ENCODE peak calls at places on chromosome 13, in eight cellular contexts. C, H, J, X, L, B, O and M are unnamed samples.

GRCh38 chr13:80802946-80803345 is 462.0 kb upstream of the SPRY2 start:
- DNase-seq in C (peak), H (no peak), J (no peak), X (no peak), L (no peak), B (no peak), O (no peak), M (no peak)

GRCh38 chr13:19074519-19074918 is 107.1 kb downstream of the TUBA3C start:
- DNase-seq in C (no peak), H (no peak), J (no peak), X (no peak), L (no peak), B (no peak), O (no peak), M (no peak)

GRCh38 chr13:22110368-22110767 is 439.5 kb downstream of the FGF9 start:
- DNase-seq in C (no peak), H (no peak), J (peak), X (no peak), L (no peak), B (no peak), O (no peak), M (no peak)

GRCh38 chr13:111584101-111584500 is 263.7 kb downstream of the TEX29 start:
- DNase-seq in C (no peak), H (no peak), J (peak), X (no peak), L (no peak), B (peak), O (no peak), M (no peak)

GRCh38 chr13:113647351-113648217 is 10.4 kb downstream of the ATP4B start:
- DNase-seq in C (no peak), H (no peak), J (peak), X (peak), L (no peak), B (peak), O (peak), M (no peak)

GRCh38 chr13:48403151-48403631 is 9.7 kb downstream of the LPAR6 start:
- DNase-seq in C (no peak), H (no peak), J (no peak), X (no peak), L (no peak), B (no peak), O (no peak), M (no peak)

GRCh38 chr13:37701972-37702371 is 103.4 kb upstream of the POSTN start:
- DNase-seq in C (no peak), H (no peak), J (no peak), X (peak), L (no peak), B (no peak), O (no peak), M (no peak)

GRCh38 chr13:97058417-97058816 is 64.1 kb upstream of the OXGR1 start:
- DNase-seq in C (no peak), H (no peak), J (no peak), X (no peak), L (no peak), B (no peak), O (no peak), M (no peak)

GRCh38 chr13:23339225-23339624 is 94.3 kb downstream of the SACS start:
- DNase-seq in C (no peak), H (no peak), J (no peak), X (no peak), L (no peak), B (no peak), O (no peak), M (no peak)

GRCh38 chr13:24615911-24616472 is 64.2 kb upstream of the ATP12A start:
- DNase-seq in C (no peak), H (no peak), J (peak), X (no peak), L (no peak), B (no peak), O (no peak), M (no peak)

GRCh38 chr13:93547886-93548285 is 321.3 kb downstream of the GPC6 start:
- DNase-seq in C (no peak), H (no peak), J (no peak), X (no peak), L (no peak), B (no peak), O (no peak), M (no peak)

GRCh38 chr13:18964942-18965341 is 216.7 kb downstream of the TUBA3C start:
- DNase-seq in C (no peak), H (no peak), J (peak), X (no peak), L (no peak), B (no peak), O (no peak), M (no peak)

GRCh38 chr13:20814224-20814910 is 40.6 kb upstream of the EEF1AKMT1 start:
- DNase-seq in C (no peak), H (no peak), J (no peak), X (peak), L (no peak), B (peak), O (peak), M (no peak)

GRCh38 chr13:50089633-50090032 is 74.4 kb downstream of the KCNRG start:
- DNase-seq in C (no peak), H (no peak), J (no peak), X (no peak), L (no peak), B (no peak), O (no peak), M (no peak)

GRCh38 chr13:23547000-23547590 is 23.1 kb upstream of the TNFRSF19 start:
- DNase-seq in C (peak), H (peak), J (peak), X (peak), L (no peak), B (peak), O (no peak), M (no peak)

GRCh38 chr13:31008400-31009115 is 76.1 kb downstream of the TEX26 start:
- DNase-seq in C (no peak), H (no peak), J (no peak), X (no peak), L (no peak), B (no peak), O (no peak), M (no peak)

GRCh38 chr13:31009166-31009565 is 76.7 kb downstream of the TEX26 start:
- DNase-seq in C (no peak), H (no peak), J (no peak), X (no peak), L (no peak), B (no peak), O (no peak), M (no peak)

GRCh38 chr13:31007392-31007791 is 74.9 kb downstream of the TEX26 start:
- DNase-seq in C (no peak), H (no peak), J (no peak), X (no peak), L (no peak), B (no peak), O (no peak), M (no peak)

GRCh38 chr13:31001647-31002046 is 69.2 kb downstream of the TEX26 start:
- DNase-seq in C (no peak), H (no peak), J (no peak), X (no peak), L (no peak), B (no peak), O (no peak), M (no peak)

GRCh38 chr13:31005066-31005465 is 72.6 kb downstream of the TEX26 start:
- DNase-seq in C (no peak), H (no peak), J (peak), X (no peak), L (no peak), B (no peak), O (no peak), M (no peak)
- TF ChIP-seq POLR2AphosphoS5 in C (no peak), H (no peak), J (no peak), X (no peak), L (no peak), B (no peak), O (no peak), M (no peak)

GRCh38 chr13:43159007-43159406 is 135.6 kb downstream of the DNAJC15 start:
- DNase-seq in C (peak), H (no peak), J (no peak), X (peak), L (no peak), B (no peak), O (no peak), M (no peak)
- TF ChIP-seq CTCF in C (peak), H (no peak), J (no peak), X (no peak), L (no peak), B (no peak), O (no peak), M (no peak)

GRCh38 chr13:67726979-67727378 is 496.8 kb upstream of the PCDH9 start:
- DNase-seq in C (no peak), H (no peak), J (no peak), X (no peak), L (no peak), B (peak), O (no peak), M (no peak)
- H3K27ac ChIP-seq in C (no peak), H (no peak), J (no peak), X (no peak), L (no peak), B (no peak), O (no peak), M (no peak)

GRCh38 chr13:75076476-75076875 is 405.5 kb downstream of the TBC1D4 start:
- DNase-seq in C (no peak), H (no peak), J (no peak), X (no peak), L (no peak), B (no peak), O (no peak), M (no peak)
- TF ChIP-seq POLR2AphosphoS5 in C (no peak), H (no peak), J (no peak), X (no peak), L (no peak), B (no peak), O (no peak), M (no peak)

GRCh38 chr13:27472441-27472840 is 22.1 kb upstream of the MTIF3 start:
- DNase-seq in C (no peak), H (no peak), J (no peak), X (no peak), L (no peak), B (no peak), O (no peak), M (no peak)
- TF ChIP-seq CTCF in C (no peak), H (no peak), J (no peak), X (no peak), L (no peak), B (no peak), O (no peak), M (no peak)

DNA sequence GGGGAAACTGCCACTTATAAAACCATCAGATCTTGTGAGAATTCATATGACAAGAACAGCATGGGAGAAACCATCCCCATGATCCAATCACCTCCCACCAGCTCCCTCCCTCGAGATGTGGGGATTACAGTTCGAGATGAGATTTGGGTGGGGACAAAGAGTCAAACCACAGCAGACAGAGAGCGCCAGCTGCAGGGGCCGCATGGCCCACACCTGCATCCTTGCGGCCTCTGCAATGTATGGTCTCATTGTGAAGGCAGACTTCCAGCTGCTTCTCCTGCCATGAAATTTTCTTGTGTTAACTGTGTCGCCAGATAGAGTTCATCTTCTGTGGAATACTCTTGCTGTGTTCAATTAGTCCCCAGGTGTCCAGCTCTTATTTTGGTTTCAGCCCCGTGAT is 17.3 kb upstream of the SLC15A1 start:
- DNase-seq in C (no peak), H (no peak), J (no peak), X (no peak), L (no peak), B (no peak), O (no peak), M (no peak)
- H3K27ac ChIP-seq in C (no peak), H (no peak), J (no peak), X (no peak), L (no peak), B (no peak), O (no peak), M (no peak)

GRCh38 chr13:62502606-62503005 is 1087.0 kb upstream of the PCDH20 start:
- DNase-seq in C (no peak), H (no peak), J (no peak), X (no peak), L (no peak), B (no peak), O (no peak), M (no peak)
- TF ChIP-seq POLR2AphosphoS5 in C (no peak), H (no peak), J (no peak), X (no peak), L (no peak), B (no peak), O (no peak), M (no peak)

DNA sequence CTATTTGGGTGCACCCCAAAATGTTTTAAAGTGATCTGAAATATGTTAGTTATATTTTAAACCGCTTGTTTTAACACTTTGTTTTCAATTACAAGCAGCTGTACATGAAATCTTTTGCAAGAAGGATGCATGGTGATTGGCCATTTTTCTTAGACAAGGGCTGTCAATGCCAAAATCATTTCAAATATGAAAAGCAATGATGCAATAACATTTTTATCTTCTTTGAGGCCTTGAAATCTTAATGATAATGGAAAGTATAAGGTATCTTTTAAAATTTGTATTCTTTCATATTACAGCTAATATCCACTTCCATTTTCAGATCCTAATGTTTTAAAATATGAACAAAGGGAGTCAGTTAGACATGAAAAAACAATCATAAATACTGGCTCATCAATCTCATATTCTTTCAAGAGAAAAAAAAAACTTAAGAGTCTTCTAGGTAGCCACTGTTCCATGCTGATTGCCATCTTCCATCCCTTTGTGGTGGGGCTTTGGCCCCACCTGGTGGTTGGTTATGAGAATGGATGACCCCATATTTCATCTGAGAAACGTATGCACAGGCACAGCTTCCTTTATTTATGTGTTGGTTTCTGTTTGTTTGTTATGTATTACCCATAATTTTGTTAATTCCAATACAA is 330.3 kb upstream of the MIR17HG start:
- DNase-seq in C (peak), H (peak), J (no peak), X (peak), L (peak), B (no peak), O (no peak), M (no peak)
- TF ChIP-seq CTCF in C (peak), H (peak), J (peak), X (peak), L (peak), B (peak), O (peak), M (no peak)

GRCh38 chr13:28533441-28534166 is 38.7 kb upstream of the FLT1 start:
- DNase-seq in C (no peak), H (no peak), J (no peak), X (no peak), L (no peak), B (no peak), O (no peak), M (no peak)
- H3K27ac ChIP-seq in C (no peak), H (no peak), J (no peak), X (no peak), L (no peak), B (no peak), O (no peak), M (no peak)

GRCh38 chr13:30404207-30404606 is 18.1 kb upstream of the UBE2L5 start:
- DNase-seq in C (no peak), H (no peak), J (no peak), X (no peak), L (no peak), B (no peak), O (no peak), M (no peak)

GRCh38 chr13:30401347-30401746 is 20.9 kb upstream of the UBE2L5 start:
- DNase-seq in C (peak), H (no peak), J (no peak), X (no peak), L (no peak), B (no peak), O (no peak), M (no peak)

GRCh38 chr13:30406779-30407416 is 15.4 kb upstream of the UBE2L5 start:
- DNase-seq in C (no peak), H (no peak), J (no peak), X (no peak), L (no peak), B (no peak), O (no peak), M (no peak)

GRCh38 chr13:30400376-30400775 is 21.9 kb upstream of the UBE2L5 start:
- DNase-seq in C (no peak), H (no peak), J (no peak), X (no peak), L (no peak), B (no peak), O (no peak), M (no peak)

DNA sequence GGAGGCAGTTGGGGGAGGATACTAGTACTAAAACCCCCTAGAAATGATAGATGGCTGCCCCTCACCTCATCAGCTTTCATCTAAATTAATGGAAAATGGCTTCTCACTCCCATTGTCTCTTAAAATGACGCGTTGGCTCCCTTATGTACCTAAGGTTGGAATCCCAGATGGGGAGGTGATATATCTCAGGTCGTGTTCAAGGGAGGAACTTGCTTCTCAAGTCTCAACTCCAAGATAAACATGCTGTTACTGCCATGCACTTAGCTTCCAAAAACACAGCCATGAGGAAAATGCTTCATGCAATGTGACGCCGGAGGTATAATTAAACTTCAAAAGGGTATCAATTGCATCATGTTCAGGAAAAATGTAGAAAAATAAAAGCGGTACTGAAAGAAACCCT is 18.8 kb upstream of the UBE2L5 start:
- DNase-seq in C (no peak), H (no peak), J (no peak), X (no peak), L (no peak), B (no peak), O (no peak), M (no peak)
- TF ChIP-seq POLR2AphosphoS5 in C (no peak), H (no peak), J (no peak), X (no peak), L (no peak), B (no peak), O (no peak), M (no peak)